ENCODE peak calls at places on chromosomes 7 and 10, in seven cellular contexts. One of them, this sample, is unnamed.

GRCh38 chr7:125695631-125696030 is 766.0 kb upstream of the POT1 start:
- DNase-seq in left colon: no peak
- DNase-seq in neural progenitor cell: no peak
- DNase-seq in BE2C: no peak
- DNase-seq in NCI-H1105: no peak
- DNase-seq in hypothalamus: no peak
- DNase-seq in OCI-M1: no peak
- DNase-seq in this sample: no peak

GRCh38 chr10:72818076-72818475 is 75.5 kb upstream of the OIT3 start:
- DNase-seq in neural progenitor cell: no peak
- DNase-seq in left colon: no peak
- DNase-seq in NCI-H1105: no peak
- DNase-seq in hypothalamus: no peak
- DNase-seq in BE2C: no peak
- DNase-seq in OCI-M1: no peak
- DNase-seq in this sample: no peak

GRCh38 chr7:131843862-131844261 is 287.4 kb upstream of the PODXL start:
- DNase-seq in BE2C: peak
- DNase-seq in NCI-H1105: no peak
- DNase-seq in hypothalamus: no peak
- DNase-seq in left colon: peak
- DNase-seq in neural progenitor cell: no peak
- DNase-seq in OCI-M1: no peak
- DNase-seq in this sample: no peak

GRCh38 chr7:114988755-114989154 is 66.9 kb downstream of the MDFIC start:
- DNase-seq in neural progenitor cell: no peak
- DNase-seq in hypothalamus: no peak
- DNase-seq in left colon: no peak
- DNase-seq in OCI-M1: peak
- DNase-seq in BE2C: no peak
- DNase-seq in NCI-H1105: no peak
- DNase-seq in this sample: no peak

GRCh38 chr10:122050316-122050715 is 61.4 kb downstream of the TACC2 start:
- DNase-seq in hypothalamus: no peak
- DNase-seq in left colon: peak
- DNase-seq in BE2C: no peak
- DNase-seq in NCI-H1105: no peak
- DNase-seq in neural progenitor cell: no peak
- DNase-seq in OCI-M1: no peak
- DNase-seq in this sample: no peak

GRCh38 chr7:6636741-6637543 is at the start of gene ZNF316:
- DNase-seq in BE2C: peak
- DNase-seq in NCI-H1105: no peak
- DNase-seq in OCI-M1: peak
- DNase-seq in hypothalamus: peak
- DNase-seq in left colon: peak
- DNase-seq in neural progenitor cell: no peak
- DNase-seq in this sample: peak

GRCh38 chr10:74585231-74586087 is 240.9 kb upstream of the KAT6B start:
- DNase-seq in hypothalamus: no peak
- DNase-seq in BE2C: peak
- DNase-seq in neural progenitor cell: peak
- DNase-seq in OCI-M1: no peak
- DNase-seq in NCI-H1105: peak
- DNase-seq in left colon: peak
- DNase-seq in this sample: no peak

GRCh38 chr7:38451840-38452239 is 178.4 kb upstream of the TARP start:
- DNase-seq in hypothalamus: no peak
- DNase-seq in OCI-M1: peak
- DNase-seq in neural progenitor cell: peak
- DNase-seq in BE2C: no peak
- DNase-seq in NCI-H1105: peak
- DNase-seq in left colon: no peak
- DNase-seq in this sample: no peak

GRCh38 chr10:6406220-6407033 is 173.6 kb downstream of the PRKCQ start:
- DNase-seq in BE2C: no peak
- DNase-seq in OCI-M1: peak
- DNase-seq in NCI-H1105: no peak
- DNase-seq in neural progenitor cell: no peak
- DNase-seq in hypothalamus: no peak
- DNase-seq in left colon: no peak
- DNase-seq in this sample: no peak

GRCh38 chr7:44977304-44977858 is 1.4 kb downstream of the MYO1G start:
- DNase-seq in OCI-M1: no peak
- DNase-seq in BE2C: no peak
- DNase-seq in hypothalamus: no peak
- DNase-seq in neural progenitor cell: no peak
- DNase-seq in NCI-H1105: no peak
- DNase-seq in left colon: peak
- DNase-seq in this sample: no peak

GRCh38 chr7:24706211-24707165 is 50.8 kb downstream of the GSDME start:
- DNase-seq in BE2C: no peak
- DNase-seq in left colon: no peak
- DNase-seq in NCI-H1105: no peak
- DNase-seq in neural progenitor cell: no peak
- DNase-seq in hypothalamus: no peak
- DNase-seq in OCI-M1: no peak
- DNase-seq in this sample: no peak

GRCh38 chr10:107913317-107914294 is 749.1 kb upstream of the SORCS1 start:
- DNase-seq in hypothalamus: no peak
- DNase-seq in BE2C: no peak
- DNase-seq in OCI-M1: no peak
- DNase-seq in left colon: no peak
- DNase-seq in NCI-H1105: no peak
- DNase-seq in neural progenitor cell: peak
- DNase-seq in this sample: no peak

GRCh38 chr10:118472415-118472814 is 123.0 kb downstream of the PRLHR start:
- DNase-seq in OCI-M1: no peak
- DNase-seq in hypothalamus: no peak
- DNase-seq in left colon: no peak
- DNase-seq in BE2C: no peak
- DNase-seq in neural progenitor cell: no peak
- DNase-seq in NCI-H1105: no peak
- DNase-seq in this sample: no peak

GRCh38 chr7:55409474-55410225 is 44.5 kb downstream of the LANCL2 start:
- DNase-seq in BE2C: peak
- DNase-seq in hypothalamus: no peak
- DNase-seq in left colon: no peak
- DNase-seq in NCI-H1105: peak
- DNase-seq in OCI-M1: peak
- DNase-seq in neural progenitor cell: no peak
- DNase-seq in this sample: no peak

GRCh38 chr10:71816421-71816851 is 34.6 kb downstream of the PSAP start:
- DNase-seq in NCI-H1105: no peak
- DNase-seq in hypothalamus: no peak
- DNase-seq in OCI-M1: no peak
- DNase-seq in BE2C: no peak
- DNase-seq in left colon: no peak
- DNase-seq in neural progenitor cell: no peak
- DNase-seq in this sample: no peak

GRCh38 chr7:50359995-50360925 is 55.7 kb downstream of the IKZF1 start:
- DNase-seq in hypothalamus: no peak
- DNase-seq in BE2C: peak
- DNase-seq in left colon: no peak
- DNase-seq in OCI-M1: peak
- DNase-seq in NCI-H1105: no peak
- DNase-seq in neural progenitor cell: peak
- DNase-seq in this sample: no peak

GRCh38 chr10:75483188-75483587 is 51.8 kb downstream of the LRMDA start:
- DNase-seq in BE2C: no peak
- DNase-seq in neural progenitor cell: no peak
- DNase-seq in NCI-H1105: no peak
- DNase-seq in left colon: no peak
- DNase-seq in hypothalamus: no peak
- DNase-seq in OCI-M1: no peak
- DNase-seq in this sample: no peak

GRCh38 chr7:37971491-37971890 is 51.1 kb downstream of the EPDR1 start:
- DNase-seq in OCI-M1: no peak
- DNase-seq in BE2C: no peak
- DNase-seq in neural progenitor cell: no peak
- DNase-seq in NCI-H1105: no peak
- DNase-seq in hypothalamus: no peak
- DNase-seq in left colon: no peak
- DNase-seq in this sample: no peak

GRCh38 chr7:127512587-127512986 is 72.8 kb downstream of the GCC1 start:
- DNase-seq in hypothalamus: no peak
- DNase-seq in BE2C: no peak
- DNase-seq in neural progenitor cell: no peak
- DNase-seq in left colon: no peak
- DNase-seq in NCI-H1105: no peak
- DNase-seq in OCI-M1: no peak
- DNase-seq in this sample: no peak

GRCh38 chr7:88219781-88220747 is at the start of gene SRI:
- DNase-seq in OCI-M1: peak
- DNase-seq in hypothalamus: peak
- DNase-seq in neural progenitor cell: peak
- DNase-seq in NCI-H1105: peak
- DNase-seq in BE2C: peak
- DNase-seq in left colon: peak
- DNase-seq in this sample: peak

GRCh38 chr7:30173058-30173897 is 38.5 kb downstream of the MTURN start:
- DNase-seq in BE2C: peak
- DNase-seq in hypothalamus: peak
- DNase-seq in NCI-H1105: peak
- DNase-seq in left colon: peak
- DNase-seq in neural progenitor cell: peak
- DNase-seq in OCI-M1: peak
- DNase-seq in this sample: peak

GRCh38 chr7:15870337-15870736 is 183.9 kb upstream of the MEOX2 start:
- DNase-seq in neural progenitor cell: no peak
- DNase-seq in OCI-M1: no peak
- DNase-seq in hypothalamus: no peak
- DNase-seq in left colon: no peak
- DNase-seq in NCI-H1105: no peak
- DNase-seq in BE2C: no peak
- DNase-seq in this sample: no peak

GRCh38 chr7:97026705-97027426 is 2.2 kb upstream of the DLX5 start:
- DNase-seq in OCI-M1: no peak
- DNase-seq in NCI-H1105: peak
- DNase-seq in neural progenitor cell: peak
- DNase-seq in hypothalamus: no peak
- DNase-seq in left colon: no peak
- DNase-seq in BE2C: no peak
- DNase-seq in this sample: no peak

GRCh38 chr10:119344381-119344780 is 137.0 kb downstream of the GRK5 start:
- DNase-seq in hypothalamus: no peak
- DNase-seq in OCI-M1: no peak
- DNase-seq in left colon: no peak
- DNase-seq in NCI-H1105: peak
- DNase-seq in neural progenitor cell: no peak
- DNase-seq in BE2C: no peak
- DNase-seq in this sample: no peak

GRCh38 chr7:20013551-20013950 is 203.6 kb downstream of the MACC1 start:
- DNase-seq in OCI-M1: no peak
- DNase-seq in left colon: no peak
- DNase-seq in BE2C: no peak
- DNase-seq in hypothalamus: no peak
- DNase-seq in neural progenitor cell: no peak
- DNase-seq in NCI-H1105: no peak
- DNase-seq in this sample: no peak

GRCh38 chr10:73973427-73973826 is 24.5 kb upstream of the VCL start:
- DNase-seq in neural progenitor cell: no peak
- DNase-seq in left colon: no peak
- DNase-seq in NCI-H1105: no peak
- DNase-seq in OCI-M1: no peak
- DNase-seq in BE2C: no peak
- DNase-seq in hypothalamus: no peak
- DNase-seq in this sample: no peak

GRCh38 chr10:104449402-104449801 is 95.8 kb downstream of the CFAP58 start:
- DNase-seq in hypothalamus: no peak
- DNase-seq in BE2C: no peak
- DNase-seq in left colon: no peak
- DNase-seq in OCI-M1: no peak
- DNase-seq in neural progenitor cell: peak
- DNase-seq in NCI-H1105: no peak
- DNase-seq in this sample: no peak

GRCh38 chr7:91288208-91288824 is 24.1 kb downstream of the FZD1 start:
- DNase-seq in BE2C: peak
- DNase-seq in OCI-M1: peak
- DNase-seq in NCI-H1105: no peak
- DNase-seq in neural progenitor cell: peak
- DNase-seq in left colon: peak
- DNase-seq in hypothalamus: peak
- DNase-seq in this sample: no peak

GRCh38 chr10:118778727-118779126 is 24.0 kb upstream of the CACUL1 start:
- DNase-seq in BE2C: no peak
- DNase-seq in left colon: no peak
- DNase-seq in neural progenitor cell: no peak
- DNase-seq in hypothalamus: no peak
- DNase-seq in OCI-M1: no peak
- DNase-seq in NCI-H1105: no peak
- DNase-seq in this sample: no peak

GRCh38 chr10:106226123-106226522 is 938.4 kb downstream of the SORCS1 start:
- DNase-seq in NCI-H1105: no peak
- DNase-seq in BE2C: no peak
- DNase-seq in neural progenitor cell: no peak
- DNase-seq in hypothalamus: no peak
- DNase-seq in OCI-M1: no peak
- DNase-seq in left colon: no peak
- DNase-seq in this sample: no peak

GRCh38 chr10:78721231-78721630 is 347.5 kb upstream of the ZMIZ1 start:
- DNase-seq in hypothalamus: no peak
- DNase-seq in neural progenitor cell: no peak
- DNase-seq in BE2C: no peak
- DNase-seq in OCI-M1: no peak
- DNase-seq in left colon: no peak
- DNase-seq in NCI-H1105: no peak
- DNase-seq in this sample: no peak

GRCh38 chr7:158538156-158538946 is 49.3 kb downstream of the PTPRN2 start:
- DNase-seq in hypothalamus: no peak
- DNase-seq in BE2C: no peak
- DNase-seq in NCI-H1105: no peak
- DNase-seq in neural progenitor cell: no peak
- DNase-seq in OCI-M1: no peak
- DNase-seq in left colon: no peak
- DNase-seq in this sample: no peak

GRCh38 chr10:86330778-86331763 is 35.5 kb downstream of the GRID1 start:
- DNase-seq in hypothalamus: no peak
- DNase-seq in NCI-H1105: no peak
- DNase-seq in left colon: no peak
- DNase-seq in neural progenitor cell: no peak
- DNase-seq in BE2C: no peak
- DNase-seq in OCI-M1: no peak
- DNase-seq in this sample: no peak

GRCh38 chr7:128867842-128868623 is 5.4 kb downstream of the ATP6V1F start:
- DNase-seq in OCI-M1: no peak
- DNase-seq in BE2C: peak
- DNase-seq in neural progenitor cell: no peak
- DNase-seq in left colon: peak
- DNase-seq in hypothalamus: no peak
- DNase-seq in NCI-H1105: peak
- DNase-seq in this sample: no peak

GRCh38 chr10:30765022-30765610 is 135.6 kb upstream of the LYZL2 start:
- DNase-seq in OCI-M1: no peak
- DNase-seq in neural progenitor cell: no peak
- DNase-seq in BE2C: no peak
- DNase-seq in left colon: no peak
- DNase-seq in NCI-H1105: no peak
- DNase-seq in hypothalamus: no peak
- DNase-seq in this sample: no peak

GRCh38 chr10:3757638-3758490 is 27.1 kb downstream of the KLF6 start:
- DNase-seq in left colon: no peak
- DNase-seq in BE2C: peak
- DNase-seq in NCI-H1105: no peak
- DNase-seq in neural progenitor cell: no peak
- DNase-seq in hypothalamus: no peak
- DNase-seq in OCI-M1: no peak
- DNase-seq in this sample: no peak

GRCh38 chr7:134254311-134254710 is 62.4 kb downstream of the SLC35B4 start:
- DNase-seq in OCI-M1: peak
- DNase-seq in hypothalamus: no peak
- DNase-seq in BE2C: peak
- DNase-seq in neural progenitor cell: peak
- DNase-seq in left colon: no peak
- DNase-seq in NCI-H1105: no peak
- DNase-seq in this sample: no peak

GRCh38 chr7:157235357-157236018 is 96.8 kb downstream of the UBE3C start:
- DNase-seq in left colon: no peak
- DNase-seq in NCI-H1105: no peak
- DNase-seq in neural progenitor cell: no peak
- DNase-seq in BE2C: no peak
- DNase-seq in hypothalamus: no peak
- DNase-seq in OCI-M1: no peak
- DNase-seq in this sample: no peak